ENCODE peak calls at places on chromosomes 12 and 14, in six cellular contexts. One of them, this sample, is unnamed.

GRCh38 chr14:50001999-50002925 is 109.4 kb downstream of the ARF6 start:
- DNase-seq in heart right ventricle: no peak
- DNase-seq in HAP-1: no peak
- DNase-seq in transverse colon: peak
- DNase-seq in T1000: no peak
- DNase-seq in AG09309: no peak
- DNase-seq in this sample: peak

GRCh38 chr12:56308714-56309113 is 7.1 kb downstream of the CNPY2 start:
- DNase-seq in heart right ventricle: no peak
- DNase-seq in HAP-1: no peak
- DNase-seq in transverse colon: no peak
- DNase-seq in T1000: no peak
- DNase-seq in AG09309: no peak
- DNase-seq in this sample: no peak

GRCh38 chr12:32897688-32898573 is 1.4 kb upstream of the PKP2 start:
- DNase-seq in heart right ventricle: no peak
- DNase-seq in HAP-1: no peak
- DNase-seq in transverse colon: no peak
- DNase-seq in T1000: no peak
- DNase-seq in AG09309: no peak
- DNase-seq in this sample: no peak

GRCh38 chr12:42935756-42936155 is 346.2 kb upstream of the PRICKLE1 start:
- DNase-seq in heart right ventricle: no peak
- DNase-seq in HAP-1: no peak
- DNase-seq in transverse colon: no peak
- DNase-seq in T1000: no peak
- DNase-seq in AG09309: peak
- DNase-seq in this sample: no peak

GRCh38 chr12:95717336-95717928 is 73.1 kb downstream of the NTN4 start:
- DNase-seq in heart right ventricle: no peak
- DNase-seq in HAP-1: no peak
- DNase-seq in transverse colon: no peak
- DNase-seq in T1000: no peak
- DNase-seq in AG09309: no peak
- DNase-seq in this sample: no peak

GRCh38 chr14:95098984-95099599 is 58.2 kb downstream of the DICER1 start:
- DNase-seq in heart right ventricle: peak
- DNase-seq in HAP-1: peak
- DNase-seq in transverse colon: peak
- DNase-seq in T1000: no peak
- DNase-seq in AG09309: peak
- DNase-seq in this sample: no peak

GRCh38 chr12:45349911-45350310 is 134.0 kb downstream of the ANO6 start:
- DNase-seq in heart right ventricle: no peak
- DNase-seq in HAP-1: no peak
- DNase-seq in transverse colon: no peak
- DNase-seq in T1000: no peak
- DNase-seq in AG09309: no peak
- DNase-seq in this sample: peak

GRCh38 chr12:132501189-132501940 is 11.4 kb downstream of the FBRSL1 start:
- DNase-seq in heart right ventricle: no peak
- DNase-seq in HAP-1: no peak
- DNase-seq in transverse colon: no peak
- DNase-seq in T1000: no peak
- DNase-seq in AG09309: no peak
- DNase-seq in this sample: no peak

GRCh38 chr14:20675669-20676068 is 8.7 kb upstream of the RNASE4 start:
- DNase-seq in heart right ventricle: no peak
- DNase-seq in HAP-1: no peak
- DNase-seq in transverse colon: no peak
- DNase-seq in T1000: no peak
- DNase-seq in AG09309: no peak
- DNase-seq in this sample: no peak

GRCh38 chr12:70227911-70228310 is 15.3 kb upstream of the CNOT2 start:
- DNase-seq in heart right ventricle: no peak
- DNase-seq in HAP-1: no peak
- DNase-seq in transverse colon: no peak
- DNase-seq in T1000: no peak
- DNase-seq in AG09309: no peak
- DNase-seq in this sample: no peak

GRCh38 chr12:113088971-113089756 is 32.6 kb downstream of the DTX1 start:
- DNase-seq in heart right ventricle: no peak
- DNase-seq in HAP-1: no peak
- DNase-seq in transverse colon: peak
- DNase-seq in T1000: no peak
- DNase-seq in AG09309: no peak
- DNase-seq in this sample: no peak

GRCh38 chr14:49497725-49498348 is 88.3 kb downstream of the RPS29 start:
- DNase-seq in heart right ventricle: peak
- DNase-seq in HAP-1: peak
- DNase-seq in transverse colon: no peak
- DNase-seq in T1000: no peak
- DNase-seq in AG09309: peak
- DNase-seq in this sample: peak

GRCh38 chr12:109545826-109546225 is 27.5 kb downstream of the MMAB start:
- DNase-seq in heart right ventricle: no peak
- DNase-seq in HAP-1: no peak
- DNase-seq in transverse colon: no peak
- DNase-seq in T1000: no peak
- DNase-seq in AG09309: no peak
- DNase-seq in this sample: no peak

GRCh38 chr12:117438809-117439208 is 77.4 kb upstream of the NOS1 start:
- DNase-seq in heart right ventricle: no peak
- DNase-seq in HAP-1: no peak
- DNase-seq in transverse colon: no peak
- DNase-seq in T1000: no peak
- DNase-seq in AG09309: no peak
- DNase-seq in this sample: no peak

GRCh38 chr14:56585461-56586084 is 6.0 kb downstream of the TMEM260 start:
- DNase-seq in heart right ventricle: no peak
- DNase-seq in HAP-1: no peak
- DNase-seq in transverse colon: no peak
- DNase-seq in T1000: no peak
- DNase-seq in AG09309: no peak
- DNase-seq in this sample: peak

GRCh38 chr14:100611811-100612480 is 24.7 kb upstream of the BEGAIN start:
- DNase-seq in heart right ventricle: no peak
- DNase-seq in HAP-1: no peak
- DNase-seq in transverse colon: peak
- DNase-seq in T1000: no peak
- DNase-seq in AG09309: no peak
- DNase-seq in this sample: no peak

GRCh38 chr12:108823804-108824203 is 33.6 kb downstream of the SSH1 start:
- DNase-seq in heart right ventricle: no peak
- DNase-seq in HAP-1: no peak
- DNase-seq in transverse colon: no peak
- DNase-seq in T1000: no peak
- DNase-seq in AG09309: no peak
- DNase-seq in this sample: no peak

GRCh38 chr12:27095346-27095745 is 13.0 kb upstream of the C12orf71 start:
- DNase-seq in heart right ventricle: no peak
- DNase-seq in HAP-1: no peak
- DNase-seq in transverse colon: no peak
- DNase-seq in T1000: no peak
- DNase-seq in AG09309: no peak
- DNase-seq in this sample: no peak

GRCh38 chr14:22465201-22465835 is 123.7 kb downstream of the DAD1 start:
- DNase-seq in heart right ventricle: no peak
- DNase-seq in HAP-1: no peak
- DNase-seq in transverse colon: no peak
- DNase-seq in T1000: no peak
- DNase-seq in AG09309: no peak
- DNase-seq in this sample: no peak

GRCh38 chr14:102088012-102088792 is 1.4 kb upstream of the HSP90AA1 start:
- DNase-seq in heart right ventricle: peak
- DNase-seq in HAP-1: no peak
- DNase-seq in transverse colon: peak
- DNase-seq in T1000: no peak
- DNase-seq in AG09309: no peak
- DNase-seq in this sample: peak